ENCODE peak calls at places on chromosomes 2 and 18, in ten cellular contexts. I is activated naive CD4-positive, alpha-beta T cell; A is mucosa of descending colon; H is A172; R is iPS DF 6.9; L is progenitor cell of endocrine pancreas; J is activated CD4-positive, alpha-beta T cell treated with anti-CD3 and anti-CD28 coated beads, Interleukin-2, amount 10 ng/mL, durations not matched to agents 7 days and 5 days; S is aorta; G is astrocyte of the hippocampus; W is thoracic aorta. F is an unnamed sample.
A peak's percentile ranks its signal among the peaks of the same experiment; 100 is the strongest.

GRCh38 chr18:10822457-10822856 is 296.6 kb downstream of the NAPG start:
- DNase-seq in I (no peak), A (no peak), H (peak; percentile 27), R (no peak), L (no peak), J (peak; percentile 7), S (no peak), G (peak; percentile 12), W (no peak), F (peak; percentile 64)

GRCh38 chr18:73479472-73479871 is 611.7 kb upstream of the NETO1 start:
- DNase-seq in I (no peak), A (no peak), H (peak; percentile 0), R (no peak), L (no peak), J (no peak), S (no peak), G (no peak), W (no peak), F (no peak)

GRCh38 chr2:96176661-96177060 is 31.4 kb upstream of the DUSP2 start:
- DNase-seq in I (no peak), A (no peak), H (no peak), R (no peak), L (no peak), J (no peak), S (no peak), G (no peak), W (no peak), F (no peak)

GRCh38 chr2:45184606-45185005 is 175.4 kb upstream of the SIX2 start:
- DNase-seq in I (no peak), A (no peak), H (peak; percentile 90), R (no peak), L (no peak), J (no peak), S (no peak), G (peak; percentile 84), W (no peak), F (peak; percentile 87)

GRCh38 chr2:169344736-169345506 is 17.4 kb downstream of the LRP2 start:
- DNase-seq in I (no peak), A (no peak), H (no peak), R (no peak), L (no peak), J (no peak), S (no peak), G (peak; percentile 8), W (no peak), F (no peak)

GRCh38 chr2:40554665-40555294 is 102.9 kb upstream of the SLC8A1 start:
- DNase-seq in I (peak; percentile 0), A (no peak), H (peak; percentile 59), R (peak; percentile 60), L (peak; percentile 28), J (peak; percentile 68), S (peak; percentile 74), G (peak; percentile 56), W (peak; percentile 29), F (peak; percentile 85)

GRCh38 chr2:189164732-189165131 is 14.8 kb downstream of the COL5A2 start:
- DNase-seq in I (no peak), A (no peak), H (no peak), R (no peak), L (no peak), J (no peak), S (no peak), G (peak; percentile 33), W (no peak), F (peak; percentile 59)

GRCh38 chr18:53799134-53799533 is 425.3 kb downstream of the MBD2 start:
- DNase-seq in I (no peak), A (no peak), H (peak; percentile 16), R (no peak), L (no peak), J (no peak), S (no peak), G (peak; percentile 36), W (no peak), F (no peak)

GRCh38 chr2:138630164-138630563 is 128.6 kb downstream of the SPOPL start:
- DNase-seq in I (no peak), A (no peak), H (no peak), R (no peak), L (no peak), J (no peak), S (no peak), G (peak; percentile 15), W (no peak), F (peak; percentile 85)

GRCh38 chr2:22697054-22697453 is 687.9 kb upstream of the KLHL29 start:
- DNase-seq in I (no peak), A (no peak), H (no peak), R (no peak), L (no peak), J (no peak), S (no peak), G (no peak), W (no peak), F (no peak)

GRCh38 chr2:174157048-174157447 is 91.3 kb downstream of the OLA1 start:
- DNase-seq in I (no peak), A (no peak), H (no peak), R (no peak), L (no peak), J (no peak), S (no peak), G (no peak), W (no peak), F (no peak)

GRCh38 chr2:205133544-205133943 is 548.8 kb upstream of the NRP2 start:
- DNase-seq in I (no peak), A (no peak), H (no peak), R (no peak), L (no peak), J (no peak), S (peak; percentile 52), G (peak; percentile 18), W (no peak), F (no peak)

GRCh38 chr2:27980242-27980641 is 89.7 kb downstream of the BABAM2 start:
- DNase-seq in I (no peak), A (no peak), H (peak; percentile 64), R (no peak), L (no peak), J (no peak), S (no peak), G (no peak), W (no peak), F (no peak)

GRCh38 chr2:223549215-223549614 is 52.9 kb downstream of the SCG2 start:
- DNase-seq in I (no peak), A (no peak), H (peak; percentile 91), R (no peak), L (no peak), J (no peak), S (no peak), G (peak; percentile 89), W (no peak), F (peak; percentile 94)